ENCODE peak calls at places on chromosome 5, in six cellular contexts. One of them, this sample, is unnamed. For H3K27me3, the result is how much of the 10 kb centered on the place peaks cover.

GRCh38 chr5:112574566-112574965 is 155.5 kb upstream of the EPB41L4A start:
- DNase-seq in upper lobe of left lung: no peak
- DNase-seq in CD8-positive, alpha-beta T cell: no peak
- DNase-seq in uterus: no peak
- DNase-seq in left ventricle myocardium inferior: no peak
- DNase-seq in breast epithelium: no peak
- DNase-seq in this sample: no peak

GRCh38 chr5:55524816-55525215 is 9.9 kb downstream of the PLPP1 start:
- DNase-seq in upper lobe of left lung: no peak
- DNase-seq in CD8-positive, alpha-beta T cell: no peak
- DNase-seq in uterus: no peak
- DNase-seq in left ventricle myocardium inferior: no peak
- DNase-seq in breast epithelium: no peak
- DNase-seq in this sample: no peak

GRCh38 chr5:80346055-80346454 is 26.3 kb downstream of the SPZ1 start:
- DNase-seq in upper lobe of left lung: no peak
- DNase-seq in CD8-positive, alpha-beta T cell: no peak
- DNase-seq in uterus: no peak
- DNase-seq in left ventricle myocardium inferior: no peak
- DNase-seq in breast epithelium: no peak
- DNase-seq in this sample: peak

GRCh38 chr5:7190727-7191126 is 205.2 kb upstream of the ADCY2 start:
- DNase-seq in upper lobe of left lung: no peak
- DNase-seq in CD8-positive, alpha-beta T cell: no peak
- DNase-seq in uterus: no peak
- DNase-seq in left ventricle myocardium inferior: no peak
- DNase-seq in breast epithelium: no peak
- DNase-seq in this sample: no peak

GRCh38 chr5:54045077-54045792 is 265.1 kb downstream of the ARL15 start:
- DNase-seq in upper lobe of left lung: no peak
- DNase-seq in CD8-positive, alpha-beta T cell: no peak
- DNase-seq in uterus: no peak
- DNase-seq in left ventricle myocardium inferior: no peak
- DNase-seq in breast epithelium: no peak
- DNase-seq in this sample: no peak

GRCh38 chr5:107119656-107120055 is 551.1 kb downstream of the EFNA5 start:
- DNase-seq in upper lobe of left lung: no peak
- DNase-seq in CD8-positive, alpha-beta T cell: no peak
- DNase-seq in uterus: no peak
- DNase-seq in left ventricle myocardium inferior: no peak
- DNase-seq in breast epithelium: no peak
- DNase-seq in this sample: no peak

GRCh38 chr5:176521286-176521685 is 15.9 kb downstream of the RNF44 start:
- DNase-seq in upper lobe of left lung: no peak
- DNase-seq in CD8-positive, alpha-beta T cell: no peak
- DNase-seq in uterus: no peak
- DNase-seq in left ventricle myocardium inferior: no peak
- DNase-seq in breast epithelium: no peak
- DNase-seq in this sample: no peak

GRCh38 chr5:6372251-6373080 is 5.9 kb downstream of the MED10 start:
- DNase-seq in upper lobe of left lung: peak
- DNase-seq in CD8-positive, alpha-beta T cell: no peak
- DNase-seq in uterus: no peak
- DNase-seq in left ventricle myocardium inferior: no peak
- DNase-seq in breast epithelium: no peak
- DNase-seq in this sample: no peak

GRCh38 chr5:156913719-156914370 is 49.2 kb downstream of the TIMD4 start:
- DNase-seq in upper lobe of left lung: no peak
- DNase-seq in CD8-positive, alpha-beta T cell: peak
- DNase-seq in uterus: no peak
- DNase-seq in left ventricle myocardium inferior: no peak
- DNase-seq in breast epithelium: no peak
- DNase-seq in this sample: peak

GRCh38 chr5:143343042-143343441 is 60.4 kb downstream of the NR3C1 start:
- DNase-seq in upper lobe of left lung: no peak
- DNase-seq in CD8-positive, alpha-beta T cell: no peak
- DNase-seq in uterus: no peak
- DNase-seq in left ventricle myocardium inferior: no peak
- DNase-seq in breast epithelium: no peak
- DNase-seq in this sample: peak

DNA sequence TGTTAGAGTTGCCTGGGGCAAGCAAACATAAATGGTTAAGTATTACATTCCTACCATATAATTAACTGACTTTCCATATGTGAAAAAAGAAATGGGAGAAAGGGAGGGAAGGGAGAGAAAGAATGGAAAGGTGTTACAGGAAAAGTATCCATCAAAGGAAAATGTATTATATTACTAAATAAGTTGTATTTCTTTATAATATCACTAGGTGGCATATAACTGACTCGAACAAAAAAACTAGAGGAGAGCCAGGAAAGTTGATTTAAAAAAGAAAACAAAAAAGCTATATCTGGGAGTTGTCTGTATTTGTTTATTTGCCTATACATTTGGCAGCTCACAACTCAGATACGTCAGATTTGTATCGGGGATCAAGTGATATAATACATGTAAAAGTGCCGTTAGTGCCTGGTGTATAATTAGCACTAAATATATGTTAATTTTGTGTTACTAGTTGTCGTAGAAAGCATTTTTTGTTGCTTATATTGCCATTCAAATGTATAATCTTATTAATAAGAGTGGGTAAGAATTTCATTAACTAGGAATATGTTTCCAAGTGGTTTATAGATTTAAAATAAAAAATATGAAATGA is 59.6 kb upstream of the ADAMTS19 start:
- DNase-seq in upper lobe of left lung: no peak
- DNase-seq in CD8-positive, alpha-beta T cell: no peak
- DNase-seq in uterus: no peak
- DNase-seq in left ventricle myocardium inferior: no peak
- DNase-seq in breast epithelium: no peak
- DNase-seq in this sample: no peak
- H3K4me3 ChIP-seq in upper lobe of left lung: no peak
- H3K4me3 ChIP-seq in CD8-positive, alpha-beta T cell: no peak
- H3K4me3 ChIP-seq in uterus: no peak
- H3K4me3 ChIP-seq in left ventricle myocardium inferior: no peak
- H3K4me3 ChIP-seq in breast epithelium: no peak
- H3K4me3 ChIP-seq in this sample: no peak

DNA sequence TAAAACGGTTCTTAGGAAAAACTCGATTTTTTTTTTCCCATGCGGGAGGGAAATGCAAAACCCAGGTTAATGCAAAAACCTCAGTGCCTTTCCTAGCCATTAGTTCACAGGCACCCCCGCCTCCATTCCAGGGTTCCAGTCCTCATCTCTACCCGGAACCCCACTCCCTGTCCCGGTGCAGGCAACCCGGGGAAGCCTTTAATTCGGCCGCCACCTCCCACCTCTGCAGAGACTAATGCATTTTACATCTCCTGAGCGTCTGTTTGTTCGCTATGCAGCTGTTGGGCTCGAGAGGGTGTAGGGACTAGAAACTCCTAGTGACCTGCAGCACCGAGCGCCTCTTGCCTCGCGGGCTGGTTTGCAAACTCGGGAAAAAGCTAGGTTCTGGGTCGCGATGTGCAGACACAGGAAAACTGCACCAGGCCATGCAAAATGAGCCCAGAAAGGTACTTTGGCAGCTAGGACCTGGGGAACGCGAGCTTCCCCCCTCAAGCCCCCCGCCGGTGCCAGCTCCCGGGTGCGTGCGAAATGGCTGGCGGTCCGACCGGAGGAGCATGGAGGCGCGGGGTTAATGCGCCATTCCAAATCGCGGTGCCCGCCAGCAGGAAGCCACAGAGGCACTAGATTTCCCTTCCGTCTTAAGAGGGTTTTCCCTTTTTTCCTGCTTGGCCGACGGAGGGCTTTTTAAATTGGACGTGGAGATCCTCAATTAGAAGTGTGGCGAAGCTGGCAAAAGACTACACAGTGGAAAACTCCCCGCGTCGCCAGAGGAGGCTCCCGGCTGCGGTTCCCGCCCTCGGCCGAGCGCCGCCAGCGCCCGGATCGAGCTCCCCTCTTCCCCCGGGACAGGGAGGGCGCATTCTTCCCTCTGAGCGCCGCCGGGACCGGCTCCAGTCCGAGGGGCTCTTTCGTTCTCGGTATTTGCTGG is 3.4 kb downstream of the GDNF start:
- DNase-seq in upper lobe of left lung: peak
- DNase-seq in CD8-positive, alpha-beta T cell: no peak
- DNase-seq in uterus: no peak
- DNase-seq in left ventricle myocardium inferior: peak
- DNase-seq in breast epithelium: no peak
- DNase-seq in this sample: peak
- H3K27me3 ChIP-seq in upper lobe of left lung: under half
- H3K27me3 ChIP-seq in CD8-positive, alpha-beta T cell: under half
- H3K27me3 ChIP-seq in uterus: under half
- H3K27me3 ChIP-seq in left ventricle myocardium inferior: half or more
- H3K27me3 ChIP-seq in breast epithelium: half or more
- H3K27me3 ChIP-seq in this sample: half or more

DNA sequence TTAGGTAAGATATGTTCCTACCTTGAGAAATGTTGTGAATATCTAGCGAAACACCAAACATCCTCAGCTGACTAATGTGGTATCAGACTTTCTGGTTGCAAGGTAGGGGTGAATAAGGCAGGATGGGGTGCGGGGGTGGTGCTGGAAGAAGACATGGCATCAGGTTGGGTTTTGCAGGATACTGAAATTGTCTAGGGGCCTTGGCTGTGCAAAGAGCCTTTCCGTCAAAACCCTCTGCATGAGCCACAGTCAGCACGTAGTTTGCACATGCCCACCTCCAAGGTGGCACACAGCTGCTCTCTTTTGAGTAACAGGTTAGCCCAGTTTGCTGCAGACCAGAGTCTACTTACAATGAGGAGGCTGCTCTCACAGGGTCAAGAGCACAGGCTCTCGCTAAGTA is 42.0 kb downstream of the SFXN1 start:
- DNase-seq in upper lobe of left lung: no peak
- DNase-seq in CD8-positive, alpha-beta T cell: peak
- DNase-seq in uterus: no peak
- DNase-seq in left ventricle myocardium inferior: no peak
- DNase-seq in breast epithelium: no peak
- DNase-seq in this sample: no peak
- H3K4me3 ChIP-seq in upper lobe of left lung: no peak
- H3K4me3 ChIP-seq in CD8-positive, alpha-beta T cell: peak
- H3K4me3 ChIP-seq in uterus: no peak
- H3K4me3 ChIP-seq in left ventricle myocardium inferior: no peak
- H3K4me3 ChIP-seq in breast epithelium: no peak
- H3K4me3 ChIP-seq in this sample: no peak

GRCh38 chr5:77630246-77631165 is 8.0 kb downstream of the OTP start:
- DNase-seq in upper lobe of left lung: peak
- DNase-seq in CD8-positive, alpha-beta T cell: no peak
- DNase-seq in uterus: no peak
- DNase-seq in left ventricle myocardium inferior: no peak
- DNase-seq in breast epithelium: no peak
- DNase-seq in this sample: peak
- H3K27me3 ChIP-seq in upper lobe of left lung: under half
- H3K27me3 ChIP-seq in CD8-positive, alpha-beta T cell: under half
- H3K27me3 ChIP-seq in uterus: under half
- H3K27me3 ChIP-seq in left ventricle myocardium inferior: half or more
- H3K27me3 ChIP-seq in breast epithelium: half or more
- H3K27me3 ChIP-seq in this sample: half or more

GRCh38 chr5:147713550-147714295 is 68.8 kb downstream of the JAKMIP2 start:
- DNase-seq in upper lobe of left lung: no peak
- DNase-seq in CD8-positive, alpha-beta T cell: no peak
- DNase-seq in uterus: no peak
- DNase-seq in left ventricle myocardium inferior: no peak
- DNase-seq in breast epithelium: no peak
- DNase-seq in this sample: no peak

GRCh38 chr5:147712024-147712423 is 70.5 kb downstream of the JAKMIP2 start:
- DNase-seq in upper lobe of left lung: no peak
- DNase-seq in CD8-positive, alpha-beta T cell: no peak
- DNase-seq in uterus: no peak
- DNase-seq in left ventricle myocardium inferior: no peak
- DNase-seq in breast epithelium: no peak
- DNase-seq in this sample: no peak

GRCh38 chr5:147708708-147709107 is 73.8 kb downstream of the JAKMIP2 start:
- DNase-seq in upper lobe of left lung: no peak
- DNase-seq in CD8-positive, alpha-beta T cell: no peak
- DNase-seq in uterus: no peak
- DNase-seq in left ventricle myocardium inferior: no peak
- DNase-seq in breast epithelium: no peak
- DNase-seq in this sample: no peak

GRCh38 chr5:147711019-147711418 is 71.5 kb downstream of the JAKMIP2 start:
- DNase-seq in upper lobe of left lung: no peak
- DNase-seq in CD8-positive, alpha-beta T cell: no peak
- DNase-seq in uterus: no peak
- DNase-seq in left ventricle myocardium inferior: no peak
- DNase-seq in breast epithelium: no peak
- DNase-seq in this sample: no peak

GRCh38 chr5:147712583-147712982 is 69.9 kb downstream of the JAKMIP2 start:
- DNase-seq in upper lobe of left lung: no peak
- DNase-seq in CD8-positive, alpha-beta T cell: no peak
- DNase-seq in uterus: no peak
- DNase-seq in left ventricle myocardium inferior: no peak
- DNase-seq in breast epithelium: no peak
- DNase-seq in this sample: no peak
- H3K4me3 ChIP-seq in upper lobe of left lung: no peak
- H3K4me3 ChIP-seq in CD8-positive, alpha-beta T cell: no peak
- H3K4me3 ChIP-seq in uterus: no peak
- H3K4me3 ChIP-seq in left ventricle myocardium inferior: no peak
- H3K4me3 ChIP-seq in breast epithelium: no peak
- H3K4me3 ChIP-seq in this sample: no peak

GRCh38 chr5:178375348-178375747 is 142.7 kb upstream of the PHYKPL start:
- DNase-seq in upper lobe of left lung: no peak
- DNase-seq in CD8-positive, alpha-beta T cell: no peak
- DNase-seq in uterus: no peak
- DNase-seq in left ventricle myocardium inferior: no peak
- DNase-seq in breast epithelium: no peak
- DNase-seq in this sample: no peak
- H3K27me3 ChIP-seq in upper lobe of left lung: under half
- H3K27me3 ChIP-seq in CD8-positive, alpha-beta T cell: under half
- H3K27me3 ChIP-seq in uterus: under half
- H3K27me3 ChIP-seq in left ventricle myocardium inferior: under half
- H3K27me3 ChIP-seq in breast epithelium: under half
- H3K27me3 ChIP-seq in this sample: under half

This sample was measured in H7.